ENCODE peak calls at places on chromosomes 16 and 17, in six cellular contexts. F is H9, C is neuronal stem cell, M is mesenchymal stem cell, V is H1, Y is IMR-90. U is an unnamed sample.

GRCh38 chr16:88926374-88926990 is 50.5 kb downstream of the CBFA2T3 start:
- DNase-seq in M (peak), V (no peak), C (no peak), Y (no peak), F (no peak), U (peak)

GRCh38 chr17:76089680-76090516 is 10.9 kb downstream of the ZACN start:
- DNase-seq in Y (no peak), V (no peak), M (no peak), C (no peak), F (no peak), U (no peak)

GRCh38 chr16:71848622-71849021 is 2.8 kb downstream of the ATXN1L start:
- DNase-seq in Y (no peak), V (no peak), C (no peak), M (no peak), F (no peak), U (no peak)

GRCh38 chr17:63191610-63192009 is 225.6 kb downstream of the TANC2 start:
- DNase-seq in V (no peak), C (no peak), F (no peak), Y (no peak), M (no peak), U (peak)

GRCh38 chr17:27669136-27669535 is 38.1 kb downstream of the LGALS9 start:
- DNase-seq in Y (no peak), V (no peak), C (no peak), F (peak), M (no peak), U (no peak)

GRCh38 chr16:10619271-10619849 is 39.0 kb upstream of the EMP2 start:
- DNase-seq in Y (no peak), M (no peak), V (peak), F (peak), C (no peak), U (no peak)

GRCh38 chr17:31605761-31606160 is 214.3 kb downstream of the RAB11FIP4 start:
- DNase-seq in M (no peak), C (no peak), V (no peak), Y (no peak), F (no peak), U (no peak)

GRCh38 chr16:89052824-89053724 is 40.6 kb upstream of the ACSF3 start:
- DNase-seq in C (no peak), M (no peak), V (no peak), F (no peak), Y (peak), U (no peak)

GRCh38 chr17:61903251-61903650 is 24.5 kb downstream of the INTS2 start:
- DNase-seq in M (no peak), C (no peak), F (no peak), V (no peak), Y (no peak), U (no peak)

GRCh38 chr17:30170415-30170987 is 53.9 kb downstream of the NSRP1 start:
- DNase-seq in Y (no peak), M (no peak), V (no peak), C (no peak), F (no peak), U (no peak)

GRCh38 chr16:67384778-67385510 is 8.4 kb downstream of the TPPP3 start:
- DNase-seq in M (no peak), C (no peak), Y (no peak), F (no peak), V (no peak), U (no peak)

GRCh38 chr17:54694287-54694887 is 206.3 kb upstream of the TOM1L1 start:
- DNase-seq in Y (no peak), F (no peak), C (no peak), M (no peak), V (no peak), U (no peak)

GRCh38 chr17:4881761-4882555 is 17.4 kb upstream of the C17orf107 start:
- DNase-seq in M (peak), C (peak), V (peak), F (peak), Y (peak), U (peak)

GRCh38 chr17:13541032-13541480 is 60.7 kb downstream of the HS3ST3A1 start:
- DNase-seq in C (no peak), M (peak), F (no peak), V (no peak), Y (peak), U (no peak)

GRCh38 chr16:27318399-27319256 is 4.9 kb downstream of the IL4R start:
- DNase-seq in C (no peak), V (no peak), Y (peak), M (peak), F (no peak), U (peak)

GRCh38 chr16:30430428-30430970 is 669 bp upstream of the DCTPP1 start:
- DNase-seq in M (no peak), V (no peak), F (no peak), Y (no peak), C (no peak), U (no peak)

GRCh38 chr17:22145605-22146178 is 453.4 kb downstream of the KCNJ18 start:
- DNase-seq in Y (no peak), V (no peak), M (no peak), C (no peak), F (no peak), U (no peak)

GRCh38 chr17:15896834-15897233 is 48.1 kb upstream of the ADORA2B start:
- DNase-seq in V (no peak), M (no peak), C (no peak), Y (no peak), F (no peak), U (peak)

GRCh38 chr16:62208934-62209333 is 172.7 kb upstream of the CDH8 start:
- DNase-seq in M (no peak), V (no peak), C (no peak), F (no peak), Y (no peak), U (no peak)

GRCh38 chr17:78787444-78787843 is 5.4 kb upstream of the CYTH1 start:
- DNase-seq in C (no peak), F (no peak), Y (no peak), M (no peak), V (no peak), U (peak)

GRCh38 chr16:77300232-77300631 is 101.0 kb downstream of the SYCE1L start:
- DNase-seq in M (no peak), F (no peak), V (no peak), C (no peak), Y (no peak), U (no peak)

GRCh38 chr16:81283044-81283443 is 31.7 kb upstream of the GAN start:
- DNase-seq in V (no peak), C (no peak), F (no peak), Y (no peak), M (no peak), U (peak)

GRCh38 chr17:79027925-79028491 is 4.0 kb downstream of the C1QTNF1 start:
- DNase-seq in C (no peak), Y (no peak), F (no peak), V (no peak), M (no peak), U (no peak)

GRCh38 chr17:56171186-56171959 is 18.1 kb downstream of the ANKFN1 start:
- DNase-seq in F (no peak), C (no peak), Y (no peak), M (peak), V (no peak), U (peak)

GRCh38 chr16:86343111-86343642 is 167.2 kb upstream of the FOXF1 start:
- DNase-seq in F (no peak), V (no peak), C (no peak), Y (peak), M (peak), U (no peak)

GRCh38 chr17:39950871-39951348 is 11.9 kb upstream of the GSDMA start:
- DNase-seq in C (no peak), M (peak), Y (no peak), F (no peak), V (no peak), U (no peak)

GRCh38 chr17:58344047-58344790 is 7.8 kb downstream of the SUPT4H1 start:
- DNase-seq in V (no peak), F (no peak), M (no peak), C (no peak), Y (no peak), U (no peak)

GRCh38 chr17:8537734-8538133 is 92.8 kb downstream of the MYH10 start:
- DNase-seq in C (no peak), V (no peak), M (no peak), F (no peak), Y (no peak), U (no peak)

GRCh38 chr17:8534498-8535188 is 95.9 kb downstream of the MYH10 start:
- DNase-seq in Y (no peak), V (no peak), C (no peak), F (no peak), M (no peak), U (no peak)

DNA sequence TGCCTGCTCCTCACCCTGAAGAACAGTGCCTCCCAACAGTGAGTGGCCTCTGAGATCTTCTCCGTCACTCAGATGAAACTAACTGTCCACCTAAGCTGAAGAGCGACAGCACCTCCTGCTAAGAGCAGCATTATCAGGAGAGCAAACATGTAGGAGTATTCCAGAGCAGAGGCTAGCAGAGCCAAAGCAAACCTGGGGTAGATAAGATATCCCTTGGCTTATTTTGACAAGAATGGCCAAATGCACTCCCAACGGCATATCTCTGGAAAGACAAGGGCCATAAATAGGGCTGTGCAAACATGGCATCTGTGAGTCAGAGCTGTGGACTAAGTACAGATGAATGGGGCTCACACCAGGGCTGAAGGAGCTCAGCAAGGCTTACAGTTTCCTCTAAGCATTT is 96.3 kb downstream of the NDEL1 start:
- DNase-seq in M (no peak), Y (peak), C (no peak), V (no peak), F (no peak), U (no peak)
- H4K91ac ChIP-seq in M (no peak), Y (no peak), C (no peak), V (no peak), F (no peak), U (no peak)

DNA sequence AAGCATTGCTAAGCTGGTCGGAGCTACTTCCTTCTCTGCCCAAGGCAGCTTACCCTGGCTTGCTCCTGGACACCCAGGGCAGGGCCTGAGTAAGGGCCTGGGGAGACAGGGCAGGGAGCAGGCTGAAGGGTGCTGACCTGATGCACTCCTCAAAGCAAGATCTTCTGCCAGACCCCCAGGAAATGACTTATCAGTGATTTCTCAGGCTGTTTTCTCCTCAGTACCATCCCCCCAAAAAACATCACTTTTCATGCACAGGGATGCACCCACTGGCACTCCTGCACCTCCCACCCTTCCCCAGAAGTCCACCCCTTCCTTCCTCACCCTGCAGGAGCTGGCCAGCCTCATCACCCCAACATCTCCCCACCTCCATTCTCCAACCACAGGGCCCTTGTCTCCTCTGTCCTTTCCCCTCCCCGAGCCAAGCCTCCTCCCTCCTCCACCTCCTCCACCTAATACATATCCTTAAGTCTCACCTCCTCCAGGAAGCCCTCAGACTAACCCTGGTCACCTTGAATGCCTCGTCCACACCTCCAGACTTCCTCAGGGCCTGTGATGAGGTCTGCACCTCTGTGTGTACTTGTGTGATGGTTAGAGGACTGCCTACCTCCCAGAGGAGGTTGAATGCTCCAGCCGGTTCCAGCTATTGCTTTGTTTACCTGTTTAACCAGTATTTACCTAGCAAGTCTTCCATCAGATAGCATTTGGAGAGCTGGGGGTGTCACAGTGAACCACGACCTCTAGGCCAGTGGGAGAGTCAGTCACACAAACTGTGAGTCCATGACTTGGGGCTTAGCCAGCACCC is 1.1 kb upstream of the HBA1 start:
- DNase-seq in F (no peak), Y (no peak), C (no peak), V (no peak), M (no peak), U (no peak)
- H2BK120ac ChIP-seq in F (no peak), Y (no peak), C (no peak), V (no peak), M (no peak), U (no peak)

DNA sequence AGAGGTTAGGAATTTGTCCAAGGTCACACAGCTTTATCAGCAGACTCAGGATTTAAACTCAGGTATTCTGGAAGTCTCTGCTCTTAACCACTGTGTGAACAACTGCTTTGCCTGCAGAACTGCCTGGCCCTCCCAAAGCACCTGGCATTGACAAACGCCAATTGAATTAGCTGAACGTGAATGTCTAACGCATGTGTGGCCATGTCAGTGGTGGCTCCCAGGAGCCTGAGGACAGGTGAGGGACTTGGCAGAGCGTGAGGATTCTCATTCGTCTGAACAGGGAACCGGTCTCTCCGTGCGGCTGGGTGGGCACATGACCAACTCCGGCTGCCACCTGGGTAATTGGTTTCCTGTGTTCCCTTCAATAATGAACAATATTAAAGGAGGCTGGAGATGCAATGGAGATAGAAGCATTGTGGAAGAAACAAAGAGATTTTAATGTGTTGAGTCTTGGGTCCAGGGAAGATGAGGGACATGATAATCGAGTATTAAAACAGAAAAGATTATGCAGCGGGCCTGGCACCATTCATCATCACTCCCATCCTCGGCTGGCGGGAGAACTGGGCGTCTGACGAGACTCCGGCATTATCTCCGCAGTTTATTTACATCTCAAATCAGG is 113.5 kb downstream of the NPIPB5 start:
- DNase-seq in V (peak), Y (no peak), C (no peak), F (no peak), M (no peak), U (no peak)
- H4K91ac ChIP-seq in V (no peak), Y (no peak), C (no peak), F (no peak), M (no peak), U (no peak)

GRCh38 chr17:36848008-36848902 is 89.0 kb upstream of the LHX1 start:
- DNase-seq in V (no peak), Y (no peak), C (no peak), M (no peak), F (no peak), U (no peak)
- H2BK120ac ChIP-seq in V (no peak), Y (no peak), C (no peak), M (no peak), F (no peak), U (no peak)

DNA sequence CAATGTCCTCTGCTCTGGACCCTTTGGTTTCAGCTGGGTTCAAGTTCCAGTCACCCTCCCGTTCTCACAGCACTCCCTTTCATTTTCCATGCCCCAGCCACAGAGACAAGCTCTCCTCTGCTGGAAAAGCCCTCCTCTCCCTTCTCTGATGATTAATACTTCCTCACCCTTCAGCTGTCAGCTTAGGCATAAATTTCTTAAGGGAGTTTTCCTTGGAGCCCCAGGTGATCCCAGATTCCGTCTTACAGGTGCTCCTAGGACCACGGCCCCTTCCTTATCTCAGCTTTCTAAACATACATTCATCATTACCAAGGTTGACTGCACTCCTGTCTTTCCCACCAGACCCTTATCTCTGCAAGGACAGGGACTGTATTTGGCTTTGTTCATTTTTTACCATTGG is 10.4 kb downstream of the CHAD start:
- DNase-seq in C (no peak), M (no peak), F (no peak), Y (no peak), V (no peak), U (no peak)
- H4K91ac ChIP-seq in C (no peak), M (no peak), F (no peak), Y (no peak), V (no peak), U (no peak)

GRCh38 chr17:16942141-16943031 is 29.5 kb downstream of the TNFRSF13B start:
- DNase-seq in Y (peak), M (no peak), V (no peak), C (no peak), F (no peak), U (no peak)
- H2BK120ac ChIP-seq in Y (no peak), M (no peak), V (no peak), C (no peak), F (no peak), U (no peak)

GRCh38 chr16:50736448-50736847 is 5.4 kb upstream of the CYLD start:
- DNase-seq in C (no peak), M (no peak), F (no peak), V (no peak), Y (no peak), U (no peak)
- H4K91ac ChIP-seq in C (no peak), M (no peak), F (no peak), V (no peak), Y (no peak), U (no peak)

DNA sequence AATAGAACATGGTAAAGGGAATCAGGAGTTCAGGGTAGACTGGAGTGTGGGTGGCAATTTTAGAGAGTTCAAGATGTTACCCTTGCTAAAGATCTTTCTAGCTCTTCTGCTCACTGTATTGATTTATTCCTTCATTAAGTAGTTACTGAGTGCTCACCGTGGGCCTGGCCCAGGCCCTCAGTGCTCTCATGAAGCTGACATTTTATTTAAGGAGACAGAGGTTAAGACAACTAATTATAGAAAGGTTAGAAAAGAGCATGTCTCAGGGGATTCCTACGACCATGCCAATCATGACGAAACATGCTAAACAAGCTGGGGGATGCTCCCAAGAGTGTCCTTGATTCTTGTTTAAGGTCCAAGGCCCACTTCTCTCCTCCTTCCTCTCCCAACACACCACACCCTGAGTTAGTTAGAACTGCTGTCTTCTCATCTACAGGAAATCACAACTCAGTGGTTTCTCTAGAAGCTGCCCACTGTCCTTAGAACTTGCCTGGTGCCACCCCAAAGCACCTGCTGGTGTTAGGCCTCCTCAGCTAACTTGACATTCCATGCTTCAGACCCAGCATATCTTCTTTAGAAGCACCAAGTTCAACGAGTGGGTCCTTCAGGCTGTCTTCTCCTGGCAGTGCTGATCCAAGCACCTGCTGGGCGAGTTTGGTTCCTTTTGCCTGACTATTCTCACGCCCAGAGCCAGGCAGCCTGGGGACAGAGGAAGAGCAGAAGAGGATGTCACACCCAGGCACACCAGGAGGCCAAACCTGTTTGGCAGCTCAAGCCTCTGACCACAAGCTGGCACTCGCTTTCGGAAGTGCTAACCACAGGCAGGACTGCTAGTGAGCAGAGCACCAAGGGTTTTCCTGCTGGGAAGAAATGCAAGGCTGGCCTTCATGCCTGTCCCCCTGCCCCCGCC is 78.9 kb downstream of the GAS7 start:
- DNase-seq in Y (no peak), V (no peak), M (no peak), C (no peak), F (peak), U (peak)
- H2BK120ac ChIP-seq in Y (peak), V (no peak), M (peak), C (no peak), F (no peak), U (no peak)

GRCh38 chr16:54327609-54328008 is 41.0 kb upstream of the IRX3 start:
- DNase-seq in Y (no peak), V (no peak), M (no peak), F (no peak), C (no peak), U (no peak)
- H4K91ac ChIP-seq in Y (no peak), V (peak), M (no peak), F (no peak), C (no peak), U (no peak)